ENCODE peak calls at places on chromosomes 6 and 20, in eight cellular contexts. E, L, W, O, S, J, A and B are unnamed samples.

GRCh38 chr6:42523158-42523814 is 40.5 kb upstream of the UBR2 start:
- DNase-seq in A (no peak), W (no peak), J (no peak), S (no peak), L (peak; percentile 37), E (no peak), O (no peak), B (no peak)

GRCh38 chr6:89612121-89612520 is 26.4 kb downstream of the LYRM2 start:
- DNase-seq in A (no peak), E (no peak), O (no peak), L (no peak), J (no peak), S (no peak), W (no peak), B (no peak)

GRCh38 chr6:15887491-15888461 is 224.9 kb upstream of the DTNBP1 start:
- DNase-seq in J (no peak), W (no peak), A (no peak), O (no peak), L (no peak), E (no peak), S (no peak), B (no peak)

GRCh38 chr6:158999154-158999668 is 791 bp downstream of the RSPH3 start:
- DNase-seq in E (peak; percentile 60), A (no peak), L (peak; percentile 8), O (peak; percentile 60), S (no peak), W (no peak), J (no peak), B (no peak)

GRCh38 chr6:12266571-12266970 is 23.6 kb upstream of the EDN1 start:
- DNase-seq in W (no peak), L (peak; percentile 77), O (no peak), A (no peak), E (no peak), S (no peak), J (no peak), B (no peak)

GRCh38 chr6:135072753-135073152 is 18.1 kb upstream of the HBS1L start:
- DNase-seq in O (no peak), J (no peak), W (no peak), A (no peak), E (no peak), S (no peak), L (no peak), B (no peak)

GRCh38 chr6:49892280-49892679 is 25.9 kb upstream of the CRISP1 start:
- DNase-seq in J (no peak), A (no peak), W (no peak), L (no peak), S (no peak), E (no peak), O (no peak), B (no peak)

GRCh38 chr6:43717822-43718221 is 30.2 kb upstream of the MRPS18A start:
- DNase-seq in A (no peak), J (no peak), E (no peak), S (no peak), W (no peak), L (no peak), O (no peak), B (no peak)

GRCh38 chr6:10514049-10514780 is 6.9 kb upstream of the GCNT2 start:
- DNase-seq in W (no peak), O (no peak), J (no peak), E (no peak), L (no peak), S (no peak), A (no peak), B (peak; percentile 17)

GRCh38 chr6:34324738-34325444 is 67.6 kb downstream of the NUDT3 start:
- DNase-seq in L (peak; percentile 57), W (no peak), E (no peak), O (peak; percentile 72), S (no peak), A (no peak), J (peak; percentile 25), B (peak; percentile 14)

GRCh38 chr20:37494301-37494700 is 26.7 kb upstream of the NNAT start:
- DNase-seq in W (no peak), J (no peak), S (no peak), A (no peak), L (no peak), O (no peak), E (no peak), B (no peak)

GRCh38 chr6:136427378-136427717 is 122.9 kb downstream of the MAP7 start:
- DNase-seq in L (no peak), S (no peak), J (no peak), O (no peak), A (no peak), E (no peak), W (no peak), B (no peak)

GRCh38 chr6:136429681-136430080 is 120.5 kb downstream of the MAP7 start:
- DNase-seq in L (no peak), W (no peak), E (no peak), O (no peak), S (no peak), A (no peak), J (no peak), B (no peak)

GRCh38 chr6:136425793-136426192 is 124.4 kb downstream of the MAP7 start:
- DNase-seq in S (no peak), E (no peak), J (no peak), L (no peak), W (no peak), A (no peak), O (no peak), B (no peak)

GRCh38 chr6:136426627-136427377 is 123.4 kb downstream of the MAP7 start:
- DNase-seq in A (no peak), W (no peak), E (no peak), L (no peak), O (no peak), J (no peak), S (no peak), B (peak; percentile 52)

GRCh38 chr6:136429264-136429663 is 121.0 kb downstream of the MAP7 start:
- DNase-seq in W (no peak), O (no peak), A (no peak), E (no peak), L (no peak), J (no peak), S (no peak), B (no peak)
- TF ChIP-seq POLR2A in W (no peak), O (no peak), A (no peak), E (no peak), L (no peak), J (no peak), S (no peak), B (no peak)

GRCh38 chr6:137094411-137095008 is 49.7 kb upstream of the IL20RA start:
- DNase-seq in L (peak; percentile 67), E (no peak), W (peak; percentile 61), J (peak; percentile 81), A (peak; percentile 56), O (peak; percentile 70), S (peak; percentile 91), B (peak; percentile 73)

GRCh38 chr6:137097526-137097925 is 52.8 kb upstream of the IL20RA start:
- DNase-seq in A (no peak), E (no peak), S (no peak), J (no peak), L (no peak), W (no peak), O (no peak), B (no peak)

GRCh38 chr6:137095651-137096238 is 51.0 kb upstream of the IL20RA start:
- DNase-seq in E (no peak), A (no peak), O (no peak), J (no peak), S (peak; percentile 96), W (peak; percentile 53), L (no peak), B (no peak)

GRCh38 chr6:137095093-137095492 is 50.3 kb upstream of the IL20RA start:
- DNase-seq in S (no peak), J (no peak), A (no peak), O (no peak), E (no peak), W (no peak), L (no peak), B (no peak)

GRCh38 chr6:137097057-137097456 is 52.3 kb upstream of the IL20RA start:
- DNase-seq in A (no peak), W (no peak), S (no peak), L (no peak), O (no peak), E (no peak), J (no peak), B (no peak)
- TF ChIP-seq CTCF in A (no peak), W (no peak), S (no peak), L (no peak), O (no peak), E (no peak), J (no peak), B (no peak)

GRCh38 chr20:45341579-45341938 is 6.7 kb downstream of the SDC4 start:
- DNase-seq in A (no peak), L (no peak), O (peak; percentile 55), S (no peak), J (no peak), E (no peak), W (no peak), B (peak; percentile 77)

GRCh38 chr20:45343445-45343866 is 4.8 kb downstream of the SDC4 start:
- DNase-seq in O (no peak), J (no peak), S (no peak), W (no peak), E (no peak), L (no peak), A (peak; percentile 72), B (peak; percentile 90)

GRCh38 chr20:45342863-45343444 is 5.3 kb downstream of the SDC4 start:
- DNase-seq in S (no peak), A (no peak), E (no peak), J (no peak), L (no peak), O (peak; percentile 44), W (no peak), B (peak; percentile 33)

GRCh38 chr20:45340951-45341350 is 7.3 kb downstream of the SDC4 start:
- DNase-seq in L (no peak), O (no peak), J (no peak), A (no peak), S (no peak), E (no peak), W (no peak), B (no peak)

GRCh38 chr20:45341939-45342862 is 6.0 kb downstream of the SDC4 start:
- DNase-seq in L (peak; percentile 74), A (peak; percentile 53), E (peak; percentile 87), J (peak; percentile 48), W (no peak), S (no peak), O (peak; percentile 93), B (peak; percentile 91)
- TF ChIP-seq POLR2A in L (peak; percentile 65), A (peak; percentile 34), E (peak; percentile 50), J (no peak), W (no peak), S (no peak), O (peak; percentile 10), B (peak; percentile 92)

DNA sequence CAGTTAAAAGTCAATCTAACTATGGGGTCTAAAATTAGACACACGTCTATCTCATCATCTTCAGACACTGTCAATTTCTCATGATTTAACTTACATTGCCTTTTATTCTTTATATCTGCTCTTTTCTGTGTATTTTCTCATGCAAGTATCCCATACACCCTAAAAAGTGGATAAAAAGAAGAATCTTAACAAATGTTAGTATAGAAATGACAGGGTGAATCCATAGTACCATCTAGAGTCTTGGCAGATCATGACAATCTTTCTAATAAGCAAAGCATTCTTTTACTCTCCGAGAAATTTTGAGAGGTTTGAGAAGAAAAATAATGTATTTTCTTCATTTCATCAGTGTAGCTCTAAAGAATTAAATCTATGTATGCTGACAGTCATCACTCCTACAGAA is 382.7 kb downstream of the C6orf118 start:
- DNase-seq in W (no peak), A (no peak), J (no peak), E (no peak), S (no peak), O (no peak), L (no peak), B (no peak)
- TF ChIP-seq CTCF in W (no peak), A (no peak), J (no peak), E (no peak), S (no peak), O (no peak), L (no peak), B (no peak)